ENCODE peak calls at places on chromosomes 16 and 17, in four cellular contexts. One of them, this sample, is unnamed.

GRCh38 chr17:16994626-16995025 is 22.7 kb upstream of the TNFRSF13B start:
- DNase-seq in adrenal gland: no peak
- DNase-seq in SK-N-SH: no peak
- DNase-seq in kidney: no peak
- DNase-seq in this sample: no peak

GRCh38 chr16:48580925-48581500 is 29.0 kb downstream of the N4BP1 start:
- DNase-seq in kidney: no peak
- DNase-seq in SK-N-SH: no peak
- DNase-seq in adrenal gland: no peak
- DNase-seq in this sample: no peak

GRCh38 chr16:63080736-63081135 is 1044.5 kb upstream of the CDH8 start:
- DNase-seq in SK-N-SH: no peak
- DNase-seq in adrenal gland: no peak
- DNase-seq in kidney: no peak
- DNase-seq in this sample: no peak

GRCh38 chr17:61805399-61805798 is 57.9 kb downstream of the BRIP1 start:
- DNase-seq in adrenal gland: no peak
- DNase-seq in kidney: no peak
- DNase-seq in SK-N-SH: no peak
- DNase-seq in this sample: no peak

GRCh38 chr17:60371818-60372510 is 20.0 kb downstream of the USP32 start:
- DNase-seq in kidney: no peak
- DNase-seq in SK-N-SH: no peak
- DNase-seq in adrenal gland: no peak
- DNase-seq in this sample: no peak

GRCh38 chr16:26795184-26795583 is 271.5 kb upstream of the C16orf82 start:
- DNase-seq in kidney: no peak
- DNase-seq in SK-N-SH: no peak
- DNase-seq in adrenal gland: no peak
- DNase-seq in this sample: no peak

GRCh38 chr17:10058924-10059683 is 139.3 kb downstream of the GAS7 start:
- DNase-seq in SK-N-SH: no peak
- DNase-seq in kidney: no peak
- DNase-seq in adrenal gland: no peak
- DNase-seq in this sample: no peak

GRCh38 chr17:69819316-69820087 is 255.5 kb upstream of the KCNJ16 start:
- DNase-seq in adrenal gland: no peak
- DNase-seq in kidney: no peak
- DNase-seq in SK-N-SH: no peak
- DNase-seq in this sample: no peak

GRCh38 chr17:300881-301280 is 51.7 kb downstream of the RPH3AL start:
- DNase-seq in adrenal gland: no peak
- DNase-seq in kidney: peak; percentile 67
- DNase-seq in SK-N-SH: no peak
- DNase-seq in this sample: no peak

GRCh38 chr16:68085259-68086071 is at the start of gene NFATC3:
- DNase-seq in kidney: peak; percentile 100
- DNase-seq in adrenal gland: peak; percentile 99
- DNase-seq in SK-N-SH: peak; percentile 97
- DNase-seq in this sample: peak; percentile 99

GRCh38 chr16:58497468-58497867 is 2.5 kb upstream of the NDRG4 start:
- DNase-seq in kidney: peak; percentile 15
- DNase-seq in SK-N-SH: no peak
- DNase-seq in adrenal gland: no peak
- DNase-seq in this sample: no peak

GRCh38 chr16:25089346-25089745 is 22.2 kb upstream of the LCMT1 start:
- DNase-seq in SK-N-SH: no peak
- DNase-seq in kidney: no peak
- DNase-seq in adrenal gland: no peak
- DNase-seq in this sample: no peak

GRCh38 chr16:30523768-30524574 is 2.4 kb downstream of the ZNF768 start:
- DNase-seq in adrenal gland: peak; percentile 55
- DNase-seq in SK-N-SH: no peak
- DNase-seq in kidney: peak; percentile 73
- DNase-seq in this sample: no peak

GRCh38 chr16:4800290-4801041 is 2.0 kb downstream of the ROGDI start:
- DNase-seq in SK-N-SH: no peak
- DNase-seq in kidney: no peak
- DNase-seq in adrenal gland: peak; percentile 89
- DNase-seq in this sample: no peak

GRCh38 chr16:89209522-89210044 is 7.9 kb upstream of the ZNF778 start:
- DNase-seq in adrenal gland: no peak
- DNase-seq in SK-N-SH: no peak
- DNase-seq in kidney: peak; percentile 54
- DNase-seq in this sample: no peak

GRCh38 chr17:27986805-27987684 is 55.4 kb upstream of the NLK start:
- DNase-seq in SK-N-SH: no peak
- DNase-seq in adrenal gland: no peak
- DNase-seq in kidney: no peak
- DNase-seq in this sample: no peak

GRCh38 chr16:49463529-49463928 is 89.9 kb downstream of the C16orf78 start:
- DNase-seq in adrenal gland: peak; percentile 11
- DNase-seq in SK-N-SH: no peak
- DNase-seq in kidney: no peak
- DNase-seq in this sample: peak; percentile 2

GRCh38 chr17:79960788-79961522 is 74.7 kb downstream of the TBC1D16 start:
- DNase-seq in adrenal gland: no peak
- DNase-seq in SK-N-SH: no peak
- DNase-seq in kidney: no peak
- DNase-seq in this sample: no peak

GRCh38 chr17:10668771-10669170 is 11.7 kb upstream of the MYH3 start:
- DNase-seq in kidney: no peak
- DNase-seq in adrenal gland: no peak
- DNase-seq in SK-N-SH: no peak
- DNase-seq in this sample: no peak

GRCh38 chr17:62650587-62650986 is 23.1 kb downstream of the MRC2 start:
- DNase-seq in adrenal gland: no peak
- DNase-seq in kidney: no peak
- DNase-seq in SK-N-SH: no peak
- DNase-seq in this sample: no peak

GRCh38 chr16:54286330-54287017 is at the start of gene IRX3:
- DNase-seq in SK-N-SH: peak; percentile 95
- DNase-seq in adrenal gland: peak; percentile 68
- DNase-seq in kidney: peak; percentile 96
- DNase-seq in this sample: peak; percentile 83

GRCh38 chr17:50626037-50626574 is 8.6 kb upstream of the ABCC3 start:
- DNase-seq in SK-N-SH: peak; percentile 93
- DNase-seq in adrenal gland: peak; percentile 85
- DNase-seq in kidney: peak; percentile 85
- DNase-seq in this sample: peak; percentile 79

GRCh38 chr16:27723711-27724490 is 174.0 kb downstream of the KATNIP start:
- DNase-seq in kidney: peak; percentile 43
- DNase-seq in adrenal gland: no peak
- DNase-seq in SK-N-SH: no peak
- DNase-seq in this sample: no peak

GRCh38 chr17:78134899-78135385 is 4.4 kb downstream of the TMC8 start:
- DNase-seq in kidney: no peak
- DNase-seq in SK-N-SH: no peak
- DNase-seq in adrenal gland: no peak
- DNase-seq in this sample: no peak

GRCh38 chr16:1262210-1262845 is 6.5 kb downstream of the TPSD1 start:
- DNase-seq in SK-N-SH: no peak
- DNase-seq in kidney: peak; percentile 52
- DNase-seq in adrenal gland: no peak
- DNase-seq in this sample: no peak

GRCh38 chr17:40253565-40253964 is 34.1 kb upstream of the CDC6 start:
- DNase-seq in adrenal gland: no peak
- DNase-seq in kidney: no peak
- DNase-seq in SK-N-SH: no peak
- DNase-seq in this sample: no peak

GRCh38 chr16:30858829-30859423 is 35.0 kb downstream of the BCL7C start:
- DNase-seq in kidney: no peak
- DNase-seq in adrenal gland: no peak
- DNase-seq in SK-N-SH: no peak
- DNase-seq in this sample: no peak

GRCh38 chr17:61400058-61400785 is 579 bp downstream of the TBX2 start:
- DNase-seq in kidney: peak; percentile 76
- DNase-seq in SK-N-SH: peak; percentile 85
- DNase-seq in adrenal gland: no peak
- DNase-seq in this sample: no peak

GRCh38 chr17:46758614-46759013 is 59.9 kb downstream of the WNT3 start:
- DNase-seq in adrenal gland: no peak
- DNase-seq in SK-N-SH: no peak
- DNase-seq in kidney: no peak
- DNase-seq in this sample: no peak

GRCh38 chr16:20676268-20676828 is 21.1 kb downstream of the ACSM1 start:
- DNase-seq in kidney: no peak
- DNase-seq in adrenal gland: peak; percentile 34
- DNase-seq in SK-N-SH: no peak
- DNase-seq in this sample: no peak

GRCh38 chr16:78890496-78890895 is 710.0 kb downstream of the MAF start:
- DNase-seq in kidney: no peak
- DNase-seq in adrenal gland: no peak
- DNase-seq in SK-N-SH: no peak
- DNase-seq in this sample: no peak

GRCh38 chr17:3704931-3705717 is 9.2 kb upstream of the P2RX5 start:
- DNase-seq in SK-N-SH: no peak
- DNase-seq in kidney: no peak
- DNase-seq in adrenal gland: no peak
- DNase-seq in this sample: no peak

GRCh38 chr16:58459344-58460218 is 40.4 kb upstream of the NDRG4 start:
- DNase-seq in SK-N-SH: no peak
- DNase-seq in kidney: no peak
- DNase-seq in adrenal gland: peak; percentile 91
- DNase-seq in this sample: no peak

GRCh38 chr16:2019919-2020831 is 590 bp downstream of the NPW start:
- DNase-seq in adrenal gland: no peak
- DNase-seq in SK-N-SH: peak; percentile 68
- DNase-seq in kidney: peak; percentile 73
- DNase-seq in this sample: no peak

DNA sequence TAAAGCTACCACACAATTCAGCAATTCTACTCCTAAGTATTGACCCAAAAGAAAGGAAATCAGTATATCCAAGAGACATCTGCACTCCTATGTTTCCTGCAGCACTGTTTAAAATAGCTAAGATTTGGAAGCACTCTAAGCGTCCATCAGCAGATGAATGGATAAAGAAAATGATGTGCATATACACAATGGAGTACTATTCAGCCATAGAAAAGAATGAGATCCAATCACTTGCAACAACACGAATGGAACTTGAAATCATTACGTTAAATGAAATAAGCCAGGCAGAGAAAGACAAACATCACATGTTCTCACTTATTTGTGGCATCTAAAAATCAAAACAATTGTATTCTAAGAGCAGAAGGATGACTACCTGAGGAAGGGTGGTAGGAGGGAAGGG is 1.5 kb downstream of the SLFN11 start:
- DNase-seq in kidney: no peak
- DNase-seq in adrenal gland: no peak
- DNase-seq in SK-N-SH: no peak
- DNase-seq in this sample: no peak
- H3K4me3 ChIP-seq in kidney: no peak overlapping the region
- H3K4me3 ChIP-seq in adrenal gland: peak overlapping the region; percentile 73
- H3K4me3 ChIP-seq in SK-N-SH: no peak overlapping the region
- H3K4me3 ChIP-seq in this sample: no peak overlapping the region

DNA sequence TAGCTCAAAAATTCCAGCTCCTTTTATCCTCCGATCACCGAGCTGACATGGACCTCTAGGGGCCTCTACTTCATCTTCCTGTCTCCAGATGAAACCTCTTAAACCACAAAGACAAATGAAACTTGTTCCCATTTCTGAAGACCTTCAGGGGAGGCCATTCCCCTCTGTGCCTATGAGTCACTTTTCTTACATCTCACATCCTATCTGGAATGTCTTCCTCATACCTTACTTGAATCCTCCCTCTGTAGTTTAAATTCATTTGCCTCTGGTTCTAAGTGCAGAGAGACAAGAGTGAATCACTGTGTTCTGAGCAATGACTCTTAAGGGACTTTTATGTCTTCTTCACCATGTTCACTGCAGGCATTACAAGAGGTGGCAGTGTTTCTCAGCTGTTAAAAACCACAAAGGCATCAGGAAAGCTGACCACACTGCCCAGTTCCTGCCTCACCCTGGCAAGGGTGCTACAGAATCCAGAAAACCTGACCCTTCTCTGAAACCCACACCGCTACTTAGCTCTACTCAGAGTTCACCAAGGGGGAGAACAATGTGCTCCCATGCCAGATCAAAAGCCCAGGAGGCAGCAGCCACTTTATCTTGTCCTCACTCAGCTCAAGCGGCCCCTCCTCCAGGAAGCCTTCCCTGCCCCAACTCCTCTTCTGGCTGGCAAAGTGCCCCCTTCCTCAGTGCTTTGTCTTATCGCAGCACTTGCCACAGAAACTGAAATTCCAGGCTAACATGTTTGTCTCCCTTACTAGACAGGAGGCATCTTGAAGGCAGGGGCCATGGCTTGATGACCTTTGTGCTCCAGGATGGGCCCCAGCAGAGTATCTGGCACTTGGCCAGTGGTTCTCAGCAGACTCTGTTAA is 6.4 kb downstream of the CUEDC1 start:
- DNase-seq in SK-N-SH: no peak
- DNase-seq in adrenal gland: peak; percentile 51
- DNase-seq in kidney: peak; percentile 21
- DNase-seq in this sample: no peak
- H3K4me3 ChIP-seq in SK-N-SH: no peak overlapping the region
- H3K4me3 ChIP-seq in adrenal gland: no peak overlapping the region
- H3K4me3 ChIP-seq in kidney: no peak overlapping the region
- H3K4me3 ChIP-seq in this sample: no peak overlapping the region

GRCh38 chr16:56611281-56611833 is 3.0 kb downstream of the MT2A start:
- DNase-seq in kidney: peak; percentile 72
- DNase-seq in SK-N-SH: no peak
- DNase-seq in adrenal gland: peak; percentile 91
- DNase-seq in this sample: peak; percentile 91
- H3K4me3 ChIP-seq in kidney: peak overlapping the region; percentile 92
- H3K4me3 ChIP-seq in SK-N-SH: no peak overlapping the region
- H3K4me3 ChIP-seq in adrenal gland: no peak overlapping the region
- H3K4me3 ChIP-seq in this sample: no peak overlapping the region

GRCh38 chr16:65117701-65118448 is 4.0 kb downstream of the CDH11 start:
- DNase-seq in kidney: no peak
- DNase-seq in SK-N-SH: peak; percentile 65
- DNase-seq in adrenal gland: peak; percentile 82
- DNase-seq in this sample: peak; percentile 80

GRCh38 chr16:65120811-65121721 is 797 bp downstream of the CDH11 start:
- DNase-seq in kidney: peak; percentile 73
- DNase-seq in adrenal gland: no peak
- DNase-seq in SK-N-SH: peak; percentile 62
- DNase-seq in this sample: no peak

GRCh38 chr16:65116818-65117430 is 4.9 kb downstream of the CDH11 start:
- DNase-seq in adrenal gland: no peak
- DNase-seq in SK-N-SH: no peak
- DNase-seq in kidney: no peak
- DNase-seq in this sample: no peak

GRCh38 chr16:65119905-65120341 is 1.9 kb downstream of the CDH11 start:
- DNase-seq in adrenal gland: no peak
- DNase-seq in kidney: no peak
- DNase-seq in SK-N-SH: no peak
- DNase-seq in this sample: no peak

DNA sequence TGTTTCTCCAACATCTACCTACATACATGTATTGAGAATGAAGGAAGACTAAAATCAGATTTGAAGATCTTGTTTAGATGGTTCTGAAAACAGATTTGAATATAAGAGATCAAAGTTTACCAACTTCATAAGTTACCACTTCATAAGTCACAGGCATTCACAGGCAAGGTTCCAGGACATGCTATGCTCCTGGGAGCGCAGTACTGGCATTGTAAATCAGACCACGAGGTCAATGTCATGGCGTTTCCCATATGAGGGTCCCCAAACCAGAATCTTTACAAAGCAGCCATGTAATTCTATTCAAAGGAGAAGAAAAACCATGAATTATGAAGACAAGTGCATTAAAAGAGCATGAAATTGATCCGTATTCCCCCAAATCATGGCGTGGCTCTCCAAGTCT is 3.0 kb downstream of the CDH11 start:
- DNase-seq in SK-N-SH: no peak
- DNase-seq in kidney: no peak
- DNase-seq in adrenal gland: no peak
- DNase-seq in this sample: no peak
- H3K4me3 ChIP-seq in SK-N-SH: peak overlapping the region; percentile 83
- H3K4me3 ChIP-seq in kidney: no peak overlapping the region
- H3K4me3 ChIP-seq in adrenal gland: no peak overlapping the region
- H3K4me3 ChIP-seq in this sample: no peak overlapping the region